ENCODE peak calls at places on chromosomes 11 and 22, in six cellular contexts. A is PC-9; O is right lobe of liver; F is mesendoderm; E is transverse colon; C is CD8-positive, alpha-beta memory T cell. H is an unnamed sample.

GRCh38 chr22:48832592-48832991 is 995.1 kb downstream of the BRD1 start:
- DNase-seq in A (no peak), O (no peak), F (no peak), E (no peak), C (no peak), H (no peak)

GRCh38 chr11:75241036-75241905 is 697 bp downstream of the TPBGL start:
- DNase-seq in A (peak), O (peak), F (peak), E (peak), C (peak), H (peak)

GRCh38 chr11:117498791-117499190 is 171.1 kb downstream of the CEP164 start:
- DNase-seq in A (no peak), O (no peak), F (no peak), E (no peak), C (no peak), H (no peak)

GRCh38 chr11:76838422-76839068 is 22.2 kb upstream of the ACER3 start:
- DNase-seq in A (no peak), O (no peak), F (peak), E (no peak), C (no peak), H (peak)

GRCh38 chr11:74948546-74948897 is 369 bp downstream of the XRRA1 start:
- DNase-seq in A (no peak), O (no peak), F (no peak), E (no peak), C (no peak), H (peak)

GRCh38 chr11:8098879-8099278 is 17.9 kb downstream of the TUB start:
- DNase-seq in A (no peak), O (no peak), F (no peak), E (no peak), C (no peak), H (no peak)

GRCh38 chr11:71298016-71298550 is 45.7 kb upstream of the SHANK2 start:
- DNase-seq in A (no peak), O (no peak), F (no peak), E (no peak), C (no peak), H (no peak)

GRCh38 chr11:115409691-115410220 is 94.5 kb downstream of the CADM1 start:
- DNase-seq in A (no peak), O (no peak), F (no peak), E (no peak), C (no peak), H (no peak)

GRCh38 chr11:18324381-18324780 is 2.0 kb downstream of the GTF2H1 start:
- DNase-seq in A (no peak), O (no peak), F (peak), E (no peak), C (no peak), H (no peak)

GRCh38 chr11:46285173-46285572 is 7.7 kb downstream of the CREB3L1 start:
- DNase-seq in A (no peak), O (no peak), F (no peak), E (no peak), C (no peak), H (no peak)

GRCh38 chr11:60634151-60634550 is 65.3 kb upstream of the MS4A8 start:
- DNase-seq in A (no peak), O (no peak), F (peak), E (no peak), C (no peak), H (peak)

GRCh38 chr11:7522106-7522505 is 8.3 kb downstream of the PPFIBP2 start:
- DNase-seq in A (no peak), O (no peak), F (no peak), E (no peak), C (no peak), H (no peak)

GRCh38 chr11:3964056-3964455 is 108.6 kb downstream of the STIM1 start:
- DNase-seq in A (no peak), O (no peak), F (no peak), E (no peak), C (no peak), H (no peak)

GRCh38 chr11:67539588-67539987 is 16.3 kb upstream of the CABP2 start:
- DNase-seq in A (no peak), O (no peak), F (no peak), E (no peak), C (no peak), H (peak)

GRCh38 chr11:117514256-117514655 is 186.6 kb downstream of the CEP164 start:
- DNase-seq in A (no peak), O (no peak), F (no peak), E (no peak), C (no peak), H (no peak)

GRCh38 chr11:76206077-76206326 is 300 bp downstream of the WNT11 start:
- DNase-seq in A (no peak), O (no peak), F (no peak), E (peak), C (no peak), H (no peak)

GRCh38 chr11:61266602-61267001 is 25.6 kb downstream of the PGA5 start:
- DNase-seq in A (peak), O (no peak), F (no peak), E (no peak), C (no peak), H (no peak)

GRCh38 chr22:48920776-48921241 is 906.9 kb downstream of the BRD1 start:
- DNase-seq in A (no peak), O (no peak), F (no peak), E (no peak), C (no peak), H (no peak)

GRCh38 chr11:64267207-64267945 is 16.0 kb downstream of the PLCB3 start:
- DNase-seq in A (peak), O (no peak), F (no peak), E (no peak), C (no peak), H (no peak)
- H3K27ac ChIP-seq in A (no peak), O (peak), F (no peak), E (peak), C (no peak), H (no peak)

GRCh38 chr22:46010951-46011626 is 34.1 kb upstream of the WNT7B start:
- DNase-seq in A (no peak), O (peak), F (no peak), E (no peak), C (no peak), H (no peak)

GRCh38 chr22:46008836-46009596 is 32.1 kb upstream of the WNT7B start:
- DNase-seq in A (no peak), O (peak), F (no peak), E (no peak), C (no peak), H (no peak)

GRCh38 chr22:46011627-46012181 is 34.7 kb upstream of the WNT7B start:
- DNase-seq in A (no peak), O (peak), F (no peak), E (no peak), C (no peak), H (no peak)

GRCh38 chr22:46009730-46010129 is 32.8 kb upstream of the WNT7B start:
- DNase-seq in A (no peak), O (peak), F (no peak), E (no peak), C (no peak), H (no peak)

GRCh38 chr22:46010177-46010867 is 33.4 kb upstream of the WNT7B start:
- DNase-seq in A (no peak), O (peak), F (no peak), E (no peak), C (no peak), H (no peak)
- H3K27ac ChIP-seq in A (no peak), O (no peak), F (no peak), E (peak), C (no peak), H (no peak)

GRCh38 chr11:65618763-65619162 is 3.2 kb downstream of the PCNX3 start:
- DNase-seq in A (no peak), O (no peak), F (no peak), E (no peak), C (no peak), H (no peak)

GRCh38 chr11:65617990-65618751 is 2.6 kb downstream of the PCNX3 start:
- DNase-seq in A (no peak), O (no peak), F (no peak), E (no peak), C (no peak), H (no peak)

GRCh38 chr11:65620666-65621065 is 5.1 kb downstream of the PCNX3 start:
- DNase-seq in A (no peak), O (no peak), F (no peak), E (no peak), C (no peak), H (no peak)

GRCh38 chr11:65621460-65621859 is 5.9 kb downstream of the PCNX3 start:
- DNase-seq in A (no peak), O (no peak), F (no peak), E (no peak), C (no peak), H (no peak)

GRCh38 chr11:65619281-65619928 is 3.8 kb downstream of the PCNX3 start:
- DNase-seq in A (no peak), O (no peak), F (no peak), E (no peak), C (no peak), H (no peak)
- H3K27ac ChIP-seq in A (no peak), O (no peak), F (no peak), E (no peak), C (no peak), H (no peak)

GRCh38 chr11:47415091-47415854 is 6.9 kb downstream of the SLC39A13 start:
- DNase-seq in A (no peak), O (no peak), F (no peak), E (no peak), C (no peak), H (no peak)
- H3K27ac ChIP-seq in A (peak), O (no peak), F (no peak), E (peak), C (no peak), H (peak)

DNA sequence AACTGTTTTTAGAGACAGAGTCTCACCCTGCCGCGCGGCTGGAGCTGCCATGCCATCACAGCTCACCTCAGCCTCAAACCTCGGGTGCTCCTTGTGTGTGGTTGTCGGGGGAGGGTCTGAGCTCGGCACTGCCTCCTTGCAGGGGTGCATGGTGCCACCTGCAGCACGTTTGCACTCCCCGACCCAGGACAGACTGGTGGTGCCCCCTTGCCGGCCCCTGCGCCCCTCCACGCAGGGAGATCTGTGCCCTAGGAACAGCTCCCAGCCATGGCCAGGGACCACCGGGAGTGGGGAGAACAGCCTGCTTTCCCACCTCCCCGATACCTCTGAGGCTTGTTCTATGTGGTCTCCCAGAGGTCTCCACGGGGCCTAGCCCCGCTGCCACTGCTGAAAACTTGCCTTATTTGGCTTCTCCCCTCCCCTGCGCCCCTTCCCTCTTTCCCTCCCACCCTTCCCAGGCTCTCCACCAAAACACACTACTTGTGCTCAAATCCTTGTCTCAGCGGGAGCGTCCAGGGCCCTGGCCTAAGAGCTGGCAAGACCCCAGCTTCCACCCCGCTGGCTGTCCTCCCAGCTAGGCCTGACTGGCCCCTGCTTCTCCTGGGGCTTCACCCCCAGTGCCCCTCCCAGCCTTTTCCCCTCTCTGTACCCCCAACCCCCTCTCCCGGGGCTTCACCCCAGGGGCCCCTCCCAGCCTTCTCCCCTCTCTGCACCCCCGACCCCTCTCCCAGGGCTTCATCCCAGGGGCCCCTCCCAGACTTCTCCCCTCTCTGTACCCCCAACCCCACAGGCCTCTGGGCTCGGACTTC is 13.4 kb upstream of the TPCN2 start:
- DNase-seq in A (no peak), O (no peak), F (no peak), E (no peak), C (no peak), H (no peak)
- H3K27ac ChIP-seq in A (no peak), O (no peak), F (no peak), E (peak), C (no peak), H (no peak)

DNA sequence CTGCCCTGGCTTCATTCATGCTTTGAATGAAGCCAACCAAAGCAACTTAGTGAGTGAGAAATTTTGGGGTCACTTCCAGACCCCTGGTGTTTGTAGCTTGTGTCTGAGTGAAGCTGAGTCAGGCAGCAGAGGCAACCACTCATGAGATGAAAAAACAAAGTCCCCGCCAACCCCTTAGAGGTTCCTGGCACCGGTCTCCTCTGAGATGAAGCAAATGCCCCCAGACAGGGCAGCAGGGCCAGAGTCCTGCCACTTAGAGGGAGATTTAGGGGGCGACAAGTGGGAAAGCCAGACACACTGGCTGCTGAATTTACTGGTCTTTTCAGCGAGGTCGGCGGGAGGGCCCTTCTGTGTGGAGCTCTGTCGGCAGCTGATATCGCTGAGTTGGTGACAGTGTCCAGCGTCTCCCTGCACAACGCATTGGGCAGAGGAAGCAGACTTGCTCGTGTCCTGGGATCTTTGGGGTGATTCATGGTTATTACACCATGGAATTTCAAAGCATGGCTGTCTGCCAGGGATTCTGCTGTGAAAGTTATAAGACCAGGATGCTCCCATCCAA is 482.6 kb downstream of the MIAT start:
- DNase-seq in A (no peak), O (no peak), F (no peak), E (no peak), C (no peak), H (no peak)
- H3K27ac ChIP-seq in A (no peak), O (no peak), F (no peak), E (no peak), C (no peak), H (no peak)

GRCh38 chr11:34074391-34074790 is 22.9 kb downstream of the CAPRIN1 start:
- DNase-seq in A (no peak), O (no peak), F (no peak), E (no peak), C (no peak), H (no peak)

GRCh38 chr11:34072041-34072440 is 20.5 kb downstream of the CAPRIN1 start:
- DNase-seq in A (no peak), O (no peak), F (no peak), E (no peak), C (no peak), H (no peak)

GRCh38 chr11:34080609-34081008 is 24.8 kb upstream of the NAT10 start:
- DNase-seq in A (no peak), O (no peak), F (no peak), E (no peak), C (no peak), H (no peak)

GRCh38 chr11:34072831-34073230 is 21.3 kb downstream of the CAPRIN1 start:
- DNase-seq in A (no peak), O (no peak), F (no peak), E (no peak), C (no peak), H (no peak)

DNA sequence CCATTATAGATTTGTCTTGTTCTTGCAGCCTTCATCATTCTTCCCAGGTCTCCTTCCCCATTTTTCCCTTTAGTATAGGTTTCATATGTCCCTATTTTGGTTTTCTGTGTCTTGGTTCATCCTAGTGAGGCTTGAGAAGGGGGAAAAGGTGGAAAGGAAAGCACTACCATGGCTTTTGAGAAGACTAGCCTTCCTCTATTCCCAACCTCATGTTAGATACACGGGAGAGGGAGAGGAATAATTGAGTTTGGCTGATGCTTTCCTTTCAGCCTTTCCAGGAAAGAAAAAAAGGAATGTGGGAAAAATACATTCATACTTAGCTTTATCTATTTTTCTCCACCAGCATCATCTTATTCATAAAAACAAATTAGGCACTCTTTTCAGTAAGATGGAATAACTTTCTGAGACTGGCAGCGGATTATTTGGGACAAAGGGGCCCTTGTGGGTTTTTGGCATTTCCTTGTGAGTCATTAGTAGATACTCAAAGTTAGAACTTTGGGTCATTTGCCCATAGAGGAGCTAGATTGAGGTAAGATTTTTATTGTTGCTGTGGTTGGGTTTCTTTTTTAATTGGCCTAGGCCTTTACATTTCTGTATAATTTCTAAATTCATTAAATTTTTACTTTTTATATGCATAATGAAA is 23.8 kb downstream of the CAPRIN1 start:
- DNase-seq in A (peak), O (no peak), F (no peak), E (no peak), C (no peak), H (peak)
- H3K27ac ChIP-seq in A (peak), O (no peak), F (no peak), E (peak), C (no peak), H (peak)

H was measured in A673.